ENCODE peak calls at places on chromosomes 13 and 19, in five cellular contexts. L, U, T, B and D are unnamed samples.
A peak's percentile ranks its signal among the peaks of the same experiment; 100 is the strongest.

GRCh38 chr13:24306632-24307031 is 2.7 kb upstream of the C1QTNF9 start:
- DNase-seq in L (no peak), U (no peak), T (no peak), B (no peak), D (no peak)

GRCh38 chr19:49614096-49614857 is 23.3 kb downstream of the PRR12 start:
- DNase-seq in L (no peak), U (no peak), T (no peak), B (no peak), D (no peak)

GRCh38 chr13:101535192-101535746 is 82.8 kb downstream of the ITGBL1 start:
- DNase-seq in L (no peak), U (no peak), T (no peak), B (no peak), D (no peak)

GRCh38 chr13:25249001-25249543 is 38.2 kb downstream of the MTMR6 start:
- DNase-seq in L (no peak), U (no peak), T (peak; percentile 17), B (no peak), D (no peak)

GRCh38 chr13:48662226-48662625 is 8.5 kb downstream of the CYSLTR2 start:
- DNase-seq in L (no peak), U (no peak), T (no peak), B (no peak), D (no peak)

GRCh38 chr19:7397687-7398086 is 49.0 kb downstream of the ARHGEF18 start:
- DNase-seq in L (no peak), U (no peak), T (no peak), B (no peak), D (no peak)

GRCh38 chr13:109737606-109738005 is 48.8 kb downstream of the IRS2 start:
- DNase-seq in L (no peak), U (no peak), T (no peak), B (no peak), D (no peak)

GRCh38 chr19:47239610-47240296 is 8.8 kb upstream of the BBC3 start:
- DNase-seq in L (no peak), U (peak; percentile 58), T (no peak), B (no peak), D (no peak)

GRCh38 chr13:35716644-35717170 is 240.2 kb upstream of the MAB21L1 start:
- DNase-seq in L (peak; percentile 69), U (no peak), T (no peak), B (no peak), D (no peak)

GRCh38 chr19:41863209-41863931 is 3.3 kb downstream of the RPS19 start:
- DNase-seq in L (no peak), U (no peak), T (no peak), B (no peak), D (no peak)

GRCh38 chr19:925912-926594 is at the start of gene ARID3A:
- DNase-seq in L (no peak), U (peak; percentile 56), T (no peak), B (peak; percentile 56), D (no peak)

GRCh38 chr13:23671902-23672301 is 101.7 kb downstream of the TNFRSF19 start:
- DNase-seq in L (no peak), U (no peak), T (no peak), B (no peak), D (no peak)

GRCh38 chr19:10288662-10289166 is 1.0 kb upstream of the ICAM5 start:
- DNase-seq in L (no peak), U (peak; percentile 37), T (no peak), B (no peak), D (peak; percentile 74)

GRCh38 chr19:30546332-30546731 is 174.1 kb downstream of the ZNF536 start:
- DNase-seq in L (no peak), U (no peak), T (no peak), B (no peak), D (no peak)

GRCh38 chr13:75480691-75481175 is 1.2 kb downstream of the TBC1D4 start:
- DNase-seq in L (peak; percentile 84), U (peak; percentile 80), T (no peak), B (peak; percentile 69), D (peak; percentile 63)

GRCh38 chr13:113732176-113732960 is 26.7 kb upstream of the TMEM255B start:
- DNase-seq in L (no peak), U (no peak), T (no peak), B (no peak), D (no peak)

GRCh38 chr13:41231786-41232185 is 31.6 kb downstream of the MTRF1 start:
- DNase-seq in L (no peak), U (peak; percentile 83), T (peak; percentile 24), B (no peak), D (no peak)

GRCh38 chr13:113013303-113013702 is 44.3 kb downstream of the MCF2L start:
- DNase-seq in L (no peak), U (peak; percentile 72), T (no peak), B (peak; percentile 70), D (no peak)

GRCh38 chr19:40601061-40601973 is at the start of gene LTBP4:
- DNase-seq in L (no peak), U (no peak), T (no peak), B (no peak), D (no peak)

GRCh38 chr19:6866646-6867255 is 20.6 kb upstream of the ADGRE1 start:
- DNase-seq in L (no peak), U (no peak), T (no peak), B (no peak), D (no peak)

GRCh38 chr19:947707-948533 is 22.1 kb downstream of the ARID3A start:
- DNase-seq in L (no peak), U (peak; percentile 59), T (peak; percentile 92), B (no peak), D (no peak)

GRCh38 chr13:38990693-38991092 is at the start of gene STOML3:
- DNase-seq in L (no peak), U (no peak), T (no peak), B (no peak), D (no peak)

GRCh38 chr19:18308051-18308947 is 14.6 kb downstream of the LSM4 start:
- DNase-seq in L (no peak), U (no peak), T (no peak), B (no peak), D (no peak)

GRCh38 chr19:35608250-35608649 is 4.3 kb upstream of the HAUS5 start:
- DNase-seq in L (no peak), U (no peak), T (no peak), B (no peak), D (no peak)

GRCh38 chr13:39970177-39970846 is 314.9 kb downstream of the COG6 start:
- DNase-seq in L (no peak), U (no peak), T (no peak), B (no peak), D (no peak)

GRCh38 chr13:112618501-112618900 is 30.5 kb upstream of the TUBGCP3 start:
- DNase-seq in L (no peak), U (no peak), T (no peak), B (no peak), D (no peak)

GRCh38 chr13:104571161-104571889 is 1505.1 kb upstream of the SLC10A2 start:
- DNase-seq in L (no peak), U (peak; percentile 55), T (no peak), B (no peak), D (peak; percentile 79)

GRCh38 chr19:35045667-35046300 is 4.3 kb downstream of the HPN start:
- DNase-seq in L (no peak), U (no peak), T (peak; percentile 16), B (no peak), D (no peak)

GRCh38 chr13:74128171-74128767 is 5.9 kb downstream of the KLF12 start:
- DNase-seq in L (no peak), U (no peak), T (no peak), B (no peak), D (no peak)

GRCh38 chr13:113976711-113977684 is 3.1 kb upstream of the C13orf46 start:
- DNase-seq in L (no peak), U (no peak), T (no peak), B (no peak), D (no peak)

GRCh38 chr19:38718747-38719543 is 25.3 kb downstream of the CAPN12 start:
- DNase-seq in L (no peak), U (peak; percentile 71), T (no peak), B (no peak), D (no peak)

GRCh38 chr19:9538183-9539058 is at the start of gene ZNF426:
- DNase-seq in L (peak; percentile 93), U (peak; percentile 85), T (peak; percentile 39), B (peak; percentile 82), D (peak; percentile 33)

GRCh38 chr13:46341112-46341711 is 45.8 kb downstream of the RUBCNL start:
- DNase-seq in L (no peak), U (no peak), T (peak; percentile 51), B (no peak), D (no peak)

DNA sequence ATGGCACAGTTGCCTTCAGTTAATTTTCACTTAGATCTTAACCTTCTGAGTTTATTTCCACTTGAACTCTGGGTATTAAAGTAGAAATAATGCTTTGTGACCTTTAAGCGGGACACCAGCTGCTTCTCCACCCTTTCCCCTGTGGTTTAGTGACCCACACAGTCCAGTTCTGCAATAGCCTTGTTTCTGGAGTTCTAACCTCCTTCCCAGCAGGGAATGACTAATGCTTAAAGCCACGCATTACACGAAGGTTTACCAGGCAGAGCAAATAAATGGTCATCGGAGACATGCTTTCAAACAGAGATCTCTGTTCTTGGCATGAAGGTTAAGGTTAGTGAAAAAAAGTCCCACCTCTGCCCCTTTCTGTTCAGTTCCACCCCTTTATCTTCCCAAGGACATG is 25.3 kb upstream of the MEDAG start:
- DNase-seq in L (no peak), U (no peak), T (no peak), B (no peak), D (no peak)
- TF ChIP-seq POLR2AphosphoS5 in L (peak; percentile 73), U (peak; percentile 56), T (no peak), B (peak; percentile 26), D (no peak)

DNA sequence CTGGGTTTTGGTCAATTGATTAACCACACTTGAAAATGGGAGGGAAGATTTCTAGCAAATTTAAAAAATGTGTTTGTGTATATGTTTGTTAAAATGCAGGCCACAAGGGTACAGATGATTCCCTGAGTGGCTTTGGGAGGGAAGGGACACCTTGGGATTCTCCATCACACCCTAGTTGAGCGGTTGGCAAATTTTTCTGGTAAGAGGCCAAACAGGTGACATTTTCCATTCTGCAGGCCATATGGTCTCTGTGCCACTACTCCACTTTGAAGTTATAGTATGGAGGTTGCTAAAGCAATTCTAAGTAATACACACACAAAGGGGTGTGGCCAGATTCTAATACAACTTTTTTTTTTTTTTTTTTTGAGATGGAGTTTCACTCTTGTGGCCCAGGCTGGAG is 12.9 kb upstream of the MED26 start:
- DNase-seq in L (no peak), U (no peak), T (no peak), B (no peak), D (no peak)
- TF ChIP-seq POLR2AphosphoS5 in L (no peak), U (no peak), T (no peak), B (no peak), D (no peak)

GRCh38 chr13:79349011-79349410 is 57.0 kb downstream of the RBM26 start:
- DNase-seq in L (no peak), U (no peak), T (no peak), B (no peak), D (no peak)
- TF ChIP-seq POLR2AphosphoS5 in L (no peak), U (no peak), T (no peak), B (no peak), D (no peak)

DNA sequence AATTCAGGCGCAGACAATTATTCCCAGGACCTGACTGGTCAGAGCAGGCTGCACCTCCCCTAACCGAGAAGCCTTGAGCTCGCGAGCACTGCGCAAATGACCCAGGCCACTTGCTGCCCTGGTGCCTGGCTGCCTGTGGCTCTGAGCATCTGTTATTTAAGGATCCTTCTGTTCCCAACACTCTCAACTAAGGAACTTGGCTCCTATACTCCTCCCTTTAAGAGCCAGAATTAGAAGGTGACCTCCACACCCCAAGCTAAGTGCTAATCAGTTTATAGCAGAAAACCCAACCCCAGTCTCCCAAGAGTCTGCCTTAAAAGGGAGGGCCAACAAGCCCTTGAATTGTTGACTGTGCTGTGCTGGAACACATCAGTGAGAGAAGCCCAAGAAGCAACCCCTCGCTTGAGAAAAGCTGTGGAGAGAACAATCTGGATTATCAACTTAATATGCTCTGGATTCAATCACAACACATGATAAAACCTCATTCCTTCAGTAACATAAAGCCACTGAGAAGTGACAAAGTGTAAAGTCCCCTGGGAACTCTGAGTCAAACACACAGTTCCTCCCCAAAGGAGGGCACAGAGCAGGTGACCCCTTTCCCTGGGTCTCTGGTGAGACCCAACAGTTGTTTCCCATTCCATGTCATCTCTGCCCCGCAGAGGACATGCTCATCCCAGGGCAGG is 14.6 kb downstream of the AKAP8L start:
- DNase-seq in L (no peak), U (no peak), T (no peak), B (no peak), D (no peak)
- TF ChIP-seq POLR2AphosphoS5 in L (no peak), U (no peak), T (no peak), B (no peak), D (no peak)